ENCODE peak calls at places on chromosomes 2 and 18, in five cellular contexts. One of them, this sample, is unnamed.

GRCh38 chr18:7447629-7448028 is 119.5 kb upstream of the PTPRM start:
- ATAC-seq in heart right ventricle: no peak
- ATAC-seq in activated CD8-positive, alpha-beta T cell treated with anti-CD3 and anti-CD28 coated beads for 36 hours: no peak
- ATAC-seq in activated CD8-positive, alpha-beta memory T cell treated with anti-CD3 and anti-CD28 coated beads, Interleukin-2, amount 10 ng/mL, durations not matched to agents 7 days and 5 days: no peak
- ATAC-seq in left ventricle myocardium superior: no peak
- ATAC-seq in this sample: no peak

GRCh38 chr2:95138702-95139101 is 17.1 kb upstream of the MRPS5 start:
- ATAC-seq in heart right ventricle: no peak
- ATAC-seq in activated CD8-positive, alpha-beta T cell treated with anti-CD3 and anti-CD28 coated beads for 36 hours: no peak
- ATAC-seq in activated CD8-positive, alpha-beta memory T cell treated with anti-CD3 and anti-CD28 coated beads, Interleukin-2, amount 10 ng/mL, durations not matched to agents 7 days and 5 days: no peak
- ATAC-seq in left ventricle myocardium superior: no peak
- ATAC-seq in this sample: no peak

GRCh38 chr2:54954158-54954557 is 96.1 kb downstream of the RTN4 start:
- ATAC-seq in heart right ventricle: no peak
- ATAC-seq in activated CD8-positive, alpha-beta T cell treated with anti-CD3 and anti-CD28 coated beads for 36 hours: no peak
- ATAC-seq in activated CD8-positive, alpha-beta memory T cell treated with anti-CD3 and anti-CD28 coated beads, Interleukin-2, amount 10 ng/mL, durations not matched to agents 7 days and 5 days: no peak
- ATAC-seq in left ventricle myocardium superior: no peak
- ATAC-seq in this sample: no peak

GRCh38 chr2:86313341-86313740 is 24.1 kb downstream of the REEP1 start:
- ATAC-seq in heart right ventricle: no peak
- ATAC-seq in activated CD8-positive, alpha-beta T cell treated with anti-CD3 and anti-CD28 coated beads for 36 hours: no peak
- ATAC-seq in activated CD8-positive, alpha-beta memory T cell treated with anti-CD3 and anti-CD28 coated beads, Interleukin-2, amount 10 ng/mL, durations not matched to agents 7 days and 5 days: no peak
- ATAC-seq in left ventricle myocardium superior: no peak
- ATAC-seq in this sample: no peak

GRCh38 chr2:128369126-128369555 is 50.5 kb upstream of the HS6ST1 start:
- ATAC-seq in heart right ventricle: no peak
- ATAC-seq in activated CD8-positive, alpha-beta T cell treated with anti-CD3 and anti-CD28 coated beads for 36 hours: no peak
- ATAC-seq in activated CD8-positive, alpha-beta memory T cell treated with anti-CD3 and anti-CD28 coated beads, Interleukin-2, amount 10 ng/mL, durations not matched to agents 7 days and 5 days: no peak
- ATAC-seq in left ventricle myocardium superior: peak; percentile 64
- ATAC-seq in this sample: no peak

GRCh38 chr2:38131665-38132064 is 55.7 kb upstream of the CYP1B1 start:
- ATAC-seq in heart right ventricle: no peak
- ATAC-seq in activated CD8-positive, alpha-beta T cell treated with anti-CD3 and anti-CD28 coated beads for 36 hours: no peak
- ATAC-seq in activated CD8-positive, alpha-beta memory T cell treated with anti-CD3 and anti-CD28 coated beads, Interleukin-2, amount 10 ng/mL, durations not matched to agents 7 days and 5 days: no peak
- ATAC-seq in left ventricle myocardium superior: no peak
- ATAC-seq in this sample: no peak

GRCh38 chr2:132701810-132702209 is 31.8 kb upstream of the LYPD1 start:
- ATAC-seq in heart right ventricle: no peak
- ATAC-seq in activated CD8-positive, alpha-beta T cell treated with anti-CD3 and anti-CD28 coated beads for 36 hours: no peak
- ATAC-seq in activated CD8-positive, alpha-beta memory T cell treated with anti-CD3 and anti-CD28 coated beads, Interleukin-2, amount 10 ng/mL, durations not matched to agents 7 days and 5 days: no peak
- ATAC-seq in left ventricle myocardium superior: no peak
- ATAC-seq in this sample: no peak

GRCh38 chr2:179677148-179677688 is 184.2 kb downstream of the ZNF385B start:
- ATAC-seq in heart right ventricle: peak; percentile 93
- ATAC-seq in activated CD8-positive, alpha-beta T cell treated with anti-CD3 and anti-CD28 coated beads for 36 hours: no peak
- ATAC-seq in activated CD8-positive, alpha-beta memory T cell treated with anti-CD3 and anti-CD28 coated beads, Interleukin-2, amount 10 ng/mL, durations not matched to agents 7 days and 5 days: no peak
- ATAC-seq in left ventricle myocardium superior: peak; percentile 94
- ATAC-seq in this sample: no peak

GRCh38 chr2:64652231-64653173 is 1.2 kb downstream of the SERTAD2 start:
- ATAC-seq in heart right ventricle: peak; percentile 26
- ATAC-seq in activated CD8-positive, alpha-beta T cell treated with anti-CD3 and anti-CD28 coated beads for 36 hours: no peak
- ATAC-seq in activated CD8-positive, alpha-beta memory T cell treated with anti-CD3 and anti-CD28 coated beads, Interleukin-2, amount 10 ng/mL, durations not matched to agents 7 days and 5 days: no peak
- ATAC-seq in left ventricle myocardium superior: peak; percentile 36
- ATAC-seq in this sample: no peak

GRCh38 chr2:43269074-43269572 is 42.7 kb upstream of the ZFP36L2 start:
- ATAC-seq in heart right ventricle: peak; percentile 85
- ATAC-seq in activated CD8-positive, alpha-beta T cell treated with anti-CD3 and anti-CD28 coated beads for 36 hours: no peak
- ATAC-seq in activated CD8-positive, alpha-beta memory T cell treated with anti-CD3 and anti-CD28 coated beads, Interleukin-2, amount 10 ng/mL, durations not matched to agents 7 days and 5 days: no peak
- ATAC-seq in left ventricle myocardium superior: peak; percentile 80
- ATAC-seq in this sample: no peak

GRCh38 chr2:39875182-39875913 is 96.3 kb upstream of the THUMPD2 start:
- ATAC-seq in heart right ventricle: peak; percentile 87
- ATAC-seq in activated CD8-positive, alpha-beta T cell treated with anti-CD3 and anti-CD28 coated beads for 36 hours: no peak
- ATAC-seq in activated CD8-positive, alpha-beta memory T cell treated with anti-CD3 and anti-CD28 coated beads, Interleukin-2, amount 10 ng/mL, durations not matched to agents 7 days and 5 days: no peak
- ATAC-seq in left ventricle myocardium superior: peak; percentile 91
- ATAC-seq in this sample: no peak

This sample was measured in stimulated activated memory B cell treated with anti-CD40 and anti-IgM and Interleukin-4, amounts not matched to agents 10 μg/mL and 1 μg/mL and 100 μg/mL, for 72 hours.